ENCODE peak calls at places on chromosomes 7 and 10, in ten cellular contexts. H, V, N, C, Z, B, W, P, Q and Y are unnamed samples.

GRCh38 chr10:103690281-103690680 is 165.1 kb downstream of the SH3PXD2A start:
- DNase-seq in C (no peak), B (no peak), Q (no peak), H (no peak), Z (no peak), W (no peak), N (no peak), V (no peak), P (no peak), Y (no peak)

GRCh38 chr7:20267482-20267881 is 50.3 kb upstream of the MACC1 start:
- DNase-seq in N (no peak), B (no peak), W (no peak), Z (no peak), Q (no peak), V (no peak), H (no peak), C (no peak), P (no peak), Y (no peak)

GRCh38 chr10:113983552-113983951 is 60.1 kb upstream of the ADRB1 start:
- DNase-seq in H (no peak), Z (no peak), Q (no peak), C (no peak), N (no peak), W (no peak), V (no peak), B (no peak), P (no peak), Y (no peak)

GRCh38 chr7:149196705-149197171 is 1.4 kb downstream of the ZNF282 start:
- DNase-seq in W (no peak), C (no peak), P (no peak), Z (no peak), V (no peak), N (peak), Q (no peak), B (no peak), H (no peak), Y (no peak)

GRCh38 chr10:116421815-116422214 is 5.8 kb upstream of the PNLIPRP3 start:
- DNase-seq in V (no peak), N (no peak), Z (no peak), Q (no peak), H (no peak), P (no peak), B (no peak), C (no peak), W (no peak), Y (no peak)

GRCh38 chr7:12296051-12296570 is 85.0 kb downstream of the TMEM106B start:
- DNase-seq in Q (no peak), Z (no peak), N (no peak), V (no peak), H (no peak), C (no peak), B (no peak), P (no peak), W (no peak), Y (no peak)

GRCh38 chr7:114051871-114052324 is 133.1 kb upstream of the PPP1R3A start:
- DNase-seq in Z (no peak), H (no peak), W (no peak), C (no peak), N (no peak), B (no peak), P (no peak), V (no peak), Q (no peak), Y (no peak)

GRCh38 chr7:98514211-98515150 is 102.6 kb upstream of the NPTX2 start:
- DNase-seq in Z (no peak), P (no peak), B (no peak), H (no peak), N (no peak), C (no peak), W (no peak), V (no peak), Q (no peak), Y (no peak)

GRCh38 chr10:47361293-47361692 is 13.1 kb downstream of the RBP3 start:
- DNase-seq in P (no peak), Z (peak), Q (peak), C (peak), V (peak), B (peak), H (no peak), W (peak), N (peak), Y (peak)

GRCh38 chr7:111486472-111487142 is 75.7 kb downstream of the IMMP2L start:
- DNase-seq in H (no peak), C (peak), W (peak), P (no peak), B (no peak), V (no peak), Z (peak), Q (no peak), N (no peak), Y (no peak)

GRCh38 chr7:35993663-35994622 is 159.1 kb upstream of the EEPD1 start:
- DNase-seq in H (no peak), V (no peak), C (no peak), Z (no peak), W (peak), B (no peak), Q (no peak), N (no peak), P (no peak), Y (no peak)

GRCh38 chr10:1048349-1048731 is 579 bp downstream of the IDI1 start:
- DNase-seq in C (no peak), N (no peak), B (no peak), H (peak), V (peak), Q (no peak), W (no peak), P (peak), Z (no peak), Y (no peak)

GRCh38 chr7:92834661-92835139 is 1.7 kb downstream of the CDK6 start:
- DNase-seq in N (peak), W (no peak), C (no peak), Q (peak), P (no peak), H (no peak), Z (peak), B (peak), V (peak), Y (peak)

GRCh38 chr7:138204285-138204988 is 128.2 kb downstream of the AKR1D1 start:
- DNase-seq in Z (no peak), H (no peak), P (no peak), C (no peak), N (no peak), B (no peak), V (no peak), Q (no peak), W (peak), Y (no peak)

GRCh38 chr10:46558411-46559185 is 2.1 kb upstream of the GPRIN2 start:
- DNase-seq in B (peak), W (no peak), Q (peak), P (no peak), V (peak), N (peak), Z (peak), C (no peak), H (no peak), Y (no peak)

GRCh38 chr10:4195214-4195613 is 410.2 kb upstream of the KLF6 start:
- DNase-seq in C (peak), N (no peak), B (no peak), Q (no peak), V (no peak), P (no peak), W (peak), H (no peak), Z (no peak), Y (no peak)

GRCh38 chr7:31853380-31853779 is 166.4 kb downstream of the PPP1R17 start:
- DNase-seq in Q (no peak), N (no peak), H (no peak), P (no peak), Z (no peak), C (no peak), B (no peak), W (no peak), V (no peak), Y (no peak)

GRCh38 chr7:66504131-66504530 is 124.5 kb upstream of the KCTD7 start:
- DNase-seq in V (no peak), C (no peak), H (no peak), Q (no peak), Z (no peak), W (no peak), B (peak), P (no peak), N (no peak), Y (no peak)

GRCh38 chr7:23106491-23106800 is 861 bp downstream of the KLHL7 start:
- DNase-seq in C (no peak), Z (no peak), Q (no peak), H (no peak), W (no peak), P (no peak), V (no peak), B (no peak), N (no peak), Y (no peak)

GRCh38 chr10:117007080-117007479 is 2.1 kb upstream of the SHTN1 start:
- DNase-seq in B (no peak), Z (no peak), C (peak), H (no peak), N (no peak), V (no peak), Q (no peak), W (peak), P (no peak), Y (no peak)

GRCh38 chr10:50992356-50992866 is 81.9 kb upstream of the PRKG1 start:
- DNase-seq in H (no peak), Z (peak), B (no peak), Q (no peak), C (no peak), N (no peak), W (no peak), P (peak), V (peak), Y (peak)

GRCh38 chr10:93481213-93481930 is 762 bp downstream of the MYOF start:
- DNase-seq in B (no peak), H (no peak), V (no peak), Z (no peak), C (no peak), N (no peak), Q (no peak), W (no peak), P (no peak), Y (no peak)

GRCh38 chr10:74766501-74766900 is 59.9 kb upstream of the KAT6B start:
- DNase-seq in B (no peak), P (no peak), C (no peak), W (no peak), N (no peak), H (no peak), Z (no peak), Q (no peak), V (no peak), Y (no peak)

GRCh38 chr10:46223626-46224413 is 63.0 kb upstream of the ANTXRL start:
- DNase-seq in P (no peak), H (no peak), Z (no peak), N (peak), Q (no peak), C (no peak), B (peak), V (no peak), W (no peak), Y (no peak)

GRCh38 chr10:86004310-86004709 is 362.3 kb downstream of the GRID1 start:
- DNase-seq in Q (no peak), Z (no peak), V (no peak), W (no peak), C (no peak), N (no peak), B (no peak), H (no peak), P (no peak), Y (no peak)

GRCh38 chr7:151013728-151014497 is 10.4 kb downstream of the ATG9B start:
- DNase-seq in B (no peak), N (peak), V (no peak), W (peak), C (no peak), P (peak), H (peak), Z (peak), Q (no peak), Y (peak)
- TF ChIP-seq CTCF in B (no peak), N (no peak), V (no peak), W (peak), C (no peak), P (no peak), H (no peak), Z (no peak), Q (no peak), Y (no peak)

DNA sequence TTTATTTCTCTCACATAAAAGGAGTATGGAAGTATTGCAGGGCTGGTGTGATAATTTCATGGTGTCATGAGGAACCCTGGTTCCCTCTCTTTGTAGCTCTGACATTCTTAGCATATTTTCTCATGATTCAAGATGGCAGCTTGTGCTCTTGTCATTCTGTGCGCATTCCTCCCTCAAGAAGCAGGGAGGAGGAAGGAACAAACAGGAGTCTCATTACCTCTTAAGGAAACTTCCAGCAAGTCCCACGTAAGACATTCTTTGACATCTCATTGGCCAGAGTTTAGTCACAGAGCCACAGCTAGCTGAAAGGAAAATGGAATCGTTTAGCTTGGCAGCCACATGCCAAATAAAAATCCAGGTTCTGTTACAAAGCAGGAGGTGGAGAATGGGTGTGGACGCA is 546.8 kb downstream of the LRMDA start:
- DNase-seq in C (no peak), P (no peak), V (no peak), Q (no peak), W (peak), B (no peak), H (no peak), N (no peak), Z (no peak), Y (no peak)
- TF ChIP-seq CTCF in C (no peak), P (no peak), V (no peak), Q (no peak), W (no peak), B (no peak), H (no peak), N (no peak), Z (no peak), Y (no peak)

GRCh38 chr7:46152671-46153070 is 231.6 kb upstream of the IGFBP3 start:
- DNase-seq in Q (no peak), N (no peak), H (no peak), C (no peak), V (no peak), Z (no peak), W (no peak), P (no peak), B (no peak), Y (no peak)

GRCh38 chr7:46155367-46155766 is 234.3 kb upstream of the IGFBP3 start:
- DNase-seq in H (no peak), B (no peak), N (no peak), W (no peak), Z (no peak), P (no peak), V (no peak), C (no peak), Q (no peak), Y (no peak)

GRCh38 chr7:46153583-46153950 is 232.5 kb upstream of the IGFBP3 start:
- DNase-seq in P (no peak), C (no peak), N (no peak), V (no peak), Z (no peak), H (no peak), B (no peak), W (no peak), Q (no peak), Y (no peak)

GRCh38 chr7:46156039-46156438 is 235.0 kb upstream of the IGFBP3 start:
- DNase-seq in H (no peak), C (no peak), Z (no peak), N (no peak), V (no peak), B (no peak), Q (no peak), P (no peak), W (no peak), Y (no peak)

DNA sequence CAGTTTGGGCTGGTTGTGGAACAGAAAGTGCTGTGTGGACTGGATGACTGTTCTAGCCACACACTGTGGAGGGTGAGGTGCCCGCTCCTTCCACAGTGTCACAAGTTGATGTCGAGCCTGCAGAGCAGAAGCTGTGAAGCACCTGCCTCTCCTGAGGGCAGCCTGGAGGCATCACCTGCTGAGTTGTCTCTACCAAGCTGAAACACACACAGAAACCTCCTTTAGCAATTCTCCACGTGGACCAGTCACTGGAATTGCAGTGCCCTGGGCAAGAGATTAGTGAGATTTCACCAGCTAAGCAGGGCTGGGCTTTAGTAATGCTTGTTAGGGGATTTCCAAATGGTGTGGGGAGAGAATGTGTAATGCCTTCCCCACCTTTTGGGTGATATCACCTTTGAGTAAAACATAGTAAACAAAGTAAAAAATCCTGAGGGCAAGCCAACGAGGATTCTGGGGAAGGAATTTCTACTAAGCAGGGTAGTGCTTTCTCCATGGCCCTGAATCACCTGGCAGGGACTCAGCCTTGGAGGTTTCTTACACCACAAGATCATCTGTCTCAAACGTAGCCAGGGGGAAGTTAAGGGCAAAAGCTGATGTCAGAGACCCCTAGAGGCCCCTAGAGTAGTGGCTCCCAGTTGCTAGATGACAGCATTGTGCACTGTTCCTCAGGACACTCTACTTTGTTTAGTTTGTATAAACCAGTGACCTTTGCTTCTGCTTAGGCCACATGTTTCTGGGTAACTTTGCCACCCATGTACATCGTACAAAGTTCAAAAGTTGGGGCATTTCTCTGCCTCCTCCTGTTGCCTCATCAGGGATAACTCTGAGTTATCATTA is 233.1 kb upstream of the IGFBP3 start:
- DNase-seq in Z (no peak), C (no peak), H (no peak), B (no peak), N (no peak), W (no peak), Q (no peak), V (no peak), P (peak), Y (no peak)
- TF ChIP-seq CTCF in Z (no peak), C (no peak), H (no peak), B (no peak), N (no peak), W (no peak), Q (no peak), V (no peak), P (no peak), Y (no peak)

GRCh38 chr7:156778201-156778600 is 114.8 kb downstream of the LMBR1 start:
- DNase-seq in B (no peak), W (no peak), P (no peak), H (no peak), C (no peak), Z (no peak), V (no peak), N (no peak), Q (no peak), Y (no peak)
- TF ChIP-seq CTCF in B (peak), W (no peak), P (no peak), H (no peak), C (no peak), Z (peak), V (no peak), N (no peak), Q (no peak), Y (peak)

GRCh38 chr10:18599392-18599791 is 52.0 kb downstream of the NSUN6 start:
- DNase-seq in W (no peak), Q (no peak), C (no peak), P (no peak), B (no peak), H (no peak), N (no peak), Z (no peak), V (no peak), Y (no peak)

DNA sequence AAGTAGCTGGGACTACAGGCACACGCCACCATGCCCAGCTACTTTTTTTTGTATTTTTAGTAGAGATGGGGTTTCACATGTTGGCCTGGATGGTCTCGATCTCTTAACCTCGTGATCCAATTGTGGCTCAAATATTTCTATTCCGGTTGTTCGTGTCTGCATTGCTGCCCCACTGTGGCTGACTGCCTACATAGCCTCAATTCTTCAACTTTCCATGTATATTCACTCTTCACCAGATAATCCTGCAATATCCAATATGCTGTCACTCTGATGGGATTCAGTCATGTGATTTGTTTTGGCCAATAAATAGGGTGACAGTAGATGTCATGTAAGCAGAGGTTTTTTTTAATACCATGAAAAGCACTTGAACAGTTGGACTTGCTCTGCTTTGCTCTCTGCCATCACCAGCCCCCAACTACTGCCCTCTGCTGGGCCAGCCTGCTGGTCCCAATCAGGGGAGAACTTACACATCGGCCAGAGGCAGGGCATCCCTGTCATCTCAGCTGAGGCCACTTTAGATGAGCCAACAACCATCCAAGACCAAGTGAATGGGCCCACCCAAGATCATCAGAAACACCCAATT is 56.7 kb downstream of the NSUN6 start:
- DNase-seq in H (no peak), N (no peak), C (no peak), P (no peak), V (no peak), B (no peak), Q (peak), W (no peak), Z (peak), Y (peak)
- TF ChIP-seq CTCF in H (peak), N (no peak), C (peak), P (no peak), V (no peak), B (peak), Q (peak), W (peak), Z (peak), Y (peak)